ENCODE peak calls at places on chromosome 2, in five cellular contexts. Y is H9, V is H1, Z is trophoblast cell, I is mesenchymal stem cell. F is an unnamed sample.

GRCh38 chr2:55223958-55224760 is 7.9 kb downstream of the CLHC1 start:
- DNase-seq in V (no peak), Y (peak), Z (no peak), I (no peak), F (no peak)

GRCh38 chr2:101752708-101753107 is 55.2 kb downstream of the MAP4K4 start:
- DNase-seq in Y (no peak), Z (no peak), I (no peak), V (no peak), F (no peak)

GRCh38 chr2:6772366-6772710 is 93.4 kb downstream of the CMPK2 start:
- DNase-seq in Y (peak), V (no peak), Z (no peak), I (no peak), F (peak)

GRCh38 chr2:121790276-121790956 is 35.0 kb downstream of the TSN start:
- DNase-seq in I (peak), Y (no peak), V (no peak), Z (no peak), F (no peak)

GRCh38 chr2:17475285-17475684 is 43.0 kb downstream of the RAD51AP2 start:
- DNase-seq in V (no peak), I (no peak), Z (no peak), Y (no peak), F (no peak)

GRCh38 chr2:43605851-43606250 is 10.0 kb upstream of the THADA start:
- DNase-seq in I (peak), Y (no peak), Z (no peak), V (no peak), F (no peak)

GRCh38 chr2:127621981-127622431 is 23.9 kb upstream of the GPR17 start:
- DNase-seq in Z (no peak), Y (peak), V (no peak), I (no peak), F (no peak)

GRCh38 chr2:17879913-17880274 is 1.4 kb downstream of the KCNS3 start:
- DNase-seq in Z (no peak), I (no peak), Y (no peak), V (no peak), F (no peak)

GRCh38 chr2:201046881-201047280 is 24.6 kb downstream of the HYCC2 start:
- DNase-seq in V (no peak), I (no peak), Y (no peak), Z (no peak), F (no peak)

GRCh38 chr2:201049455-201049854 is 22.0 kb downstream of the HYCC2 start:
- DNase-seq in Z (peak), I (no peak), Y (no peak), V (no peak), F (no peak)
- H2BK12ac ChIP-seq in Z (no peak), I (no peak), Y (no peak), V (no peak), F (no peak)

GRCh38 chr2:144099340-144099739 is 420.6 kb downstream of the ZEB2 start:
- DNase-seq in V (no peak), Y (no peak), Z (no peak), I (no peak), F (no peak)
- H2BK12ac ChIP-seq in V (no peak), Y (no peak), Z (no peak), I (no peak), F (no peak)

GRCh38 chr2:25757906-25758305 is 84.5 kb upstream of the DTNB start:
- DNase-seq in Z (no peak), V (no peak), I (no peak), Y (no peak), F (no peak)
- H2BK12ac ChIP-seq in Z (no peak), V (no peak), I (no peak), Y (no peak), F (no peak)

GRCh38 chr2:239137890-239138283 is 262.9 kb downstream of the HDAC4 start:
- DNase-seq in V (no peak), I (no peak), Y (no peak), Z (no peak), F (no peak)

GRCh38 chr2:239136203-239136602 is 264.6 kb downstream of the HDAC4 start:
- DNase-seq in I (no peak), Y (no peak), V (no peak), Z (no peak), F (no peak)

GRCh38 chr2:239135531-239135930 is 265.3 kb downstream of the HDAC4 start:
- DNase-seq in V (no peak), Y (no peak), I (no peak), Z (no peak), F (no peak)

GRCh38 chr2:239137165-239137889 is 263.5 kb downstream of the HDAC4 start:
- DNase-seq in Z (no peak), V (no peak), I (no peak), Y (no peak), F (no peak)

GRCh38 chr2:239136762-239137161 is 264.1 kb downstream of the HDAC4 start:
- DNase-seq in Z (no peak), I (no peak), V (no peak), Y (no peak), F (no peak)
- H2BK12ac ChIP-seq in Z (no peak), I (no peak), V (no peak), Y (no peak), F (no peak)

GRCh38 chr2:241617431-241618154 is 19.4 kb downstream of the THAP4 start:
- DNase-seq in Y (peak), I (no peak), Z (no peak), V (no peak), F (no peak)

GRCh38 chr2:241615522-241616052 is 21.4 kb downstream of the THAP4 start:
- DNase-seq in Y (no peak), V (no peak), I (no peak), Z (no peak), F (no peak)

GRCh38 chr2:241616168-241617125 is 20.5 kb downstream of the THAP4 start:
- DNase-seq in V (no peak), Y (peak), Z (no peak), I (no peak), F (no peak)

GRCh38 chr2:241613018-241613780 is 23.8 kb downstream of the THAP4 start:
- DNase-seq in V (no peak), Y (no peak), Z (no peak), I (peak), F (no peak)

DNA sequence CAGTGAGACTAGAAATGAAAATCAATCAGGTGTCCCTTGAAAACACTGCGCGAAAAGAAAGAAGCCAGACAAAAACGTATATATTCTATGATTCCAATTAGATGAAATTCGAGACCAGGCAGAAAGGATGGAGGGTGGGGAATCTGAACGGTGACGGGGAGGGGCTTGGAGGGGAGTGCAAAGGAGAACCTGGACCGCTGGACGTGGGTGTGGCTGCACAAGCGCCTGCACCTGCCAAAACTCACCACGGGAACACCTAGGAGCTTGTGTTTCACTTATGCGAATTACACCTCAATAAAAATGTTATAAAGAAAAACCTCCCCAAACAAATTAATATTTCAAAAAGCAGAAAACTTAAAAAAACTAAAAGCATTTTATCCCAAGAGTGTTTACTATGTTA is 21.9 kb downstream of the THAP4 start:
- DNase-seq in V (no peak), Y (no peak), Z (no peak), I (no peak), F (no peak)
- H2BK12ac ChIP-seq in V (no peak), Y (no peak), Z (no peak), I (no peak), F (no peak)

GRCh38 chr2:148644885-148645134 is 259 bp downstream of the EPC2 start:
- DNase-seq in Y (no peak), Z (no peak), V (no peak), I (no peak), F (no peak)
- H2BK12ac ChIP-seq in Y (peak), Z (no peak), V (peak), I (no peak), F (no peak)

DNA sequence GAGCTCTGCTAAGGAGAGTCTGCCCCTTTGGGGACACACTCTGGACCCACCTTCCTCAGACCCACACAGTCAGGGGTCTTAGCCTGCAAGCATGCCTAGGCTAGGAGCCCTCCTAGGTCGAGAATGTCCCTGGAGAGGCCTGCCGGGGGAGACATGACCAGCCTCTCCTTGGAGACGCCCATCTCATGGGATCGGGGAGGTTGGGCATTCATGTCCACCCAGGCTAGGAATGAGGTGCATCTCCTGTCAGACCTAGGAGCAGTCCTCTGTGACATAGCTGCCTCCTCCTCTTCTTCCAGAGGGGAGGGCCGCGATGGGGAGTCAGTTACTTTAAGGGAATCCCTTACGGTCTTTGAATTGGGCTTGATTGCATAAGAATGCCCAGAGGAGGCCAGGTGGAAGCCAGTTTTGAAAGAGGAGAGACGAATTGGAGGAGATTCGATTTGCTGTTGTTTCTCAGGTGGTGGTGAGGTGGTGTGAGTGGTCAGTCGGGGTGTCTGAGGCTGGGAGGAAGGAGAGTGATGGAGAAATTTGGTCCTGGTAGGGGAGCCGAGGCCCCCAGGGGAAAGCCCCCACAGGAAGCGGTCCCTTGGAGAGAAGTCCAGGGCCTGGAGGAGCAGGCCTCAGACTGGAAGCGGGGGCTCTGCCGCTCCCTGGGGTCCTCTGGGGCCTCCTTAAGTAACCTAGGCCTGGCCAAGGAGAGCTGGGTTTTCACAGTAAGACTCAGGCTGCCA is 241.3 kb downstream of the DYSF start:
- DNase-seq in Y (peak), Z (no peak), I (no peak), V (no peak), F (no peak)
- H2BK12ac ChIP-seq in Y (no peak), Z (no peak), I (no peak), V (peak), F (no peak)

F was measured in neuronal stem cell.